ENCODE peak calls at places on chromosomes 11 and 22, in nine cellular contexts. V is tibial nerve, M is stomach, W is suprapubic skin, B is A549, N is transverse colon, Z is ovary, Q is GM12878, H is K562. Y is an unnamed sample.

GRCh38 chr22:35314161-35314942 is 14.7 kb downstream of the TOM1 start:
- DNase-seq in Z (no peak), Q (no peak), W (peak; percentile 79), H (no peak), M (no peak), B (no peak), V (no peak), N (peak; percentile 65), Y (no peak)

GRCh38 chr11:122696662-122697061 is 41.1 kb downstream of the UBASH3B start:
- DNase-seq in W (no peak), Z (no peak), B (no peak), Q (no peak), V (no peak), M (no peak), H (peak; percentile 20), N (no peak), Y (no peak)

GRCh38 chr11:73290536-73290935 is 17.5 kb upstream of the ARHGEF17 start:
- DNase-seq in N (no peak), V (no peak), B (no peak), Q (no peak), W (no peak), Z (no peak), M (no peak), H (no peak), Y (no peak)

GRCh38 chr11:68081691-68082090 is 39.5 kb downstream of the CHKA start:
- DNase-seq in Z (peak; percentile 21), B (no peak), H (no peak), M (peak; percentile 79), N (no peak), Q (no peak), V (no peak), W (no peak), Y (no peak)

GRCh38 chr22:41687901-41688364 is 734 bp downstream of the SNU13 start:
- DNase-seq in V (peak; percentile 17), N (peak; percentile 35), H (peak; percentile 54), W (no peak), B (peak; percentile 20), Z (no peak), Q (no peak), M (no peak), Y (no peak)

GRCh38 chr11:67022341-67022933 is 497 bp upstream of the SYT12 start:
- DNase-seq in Z (no peak), B (peak; percentile 45), V (no peak), N (peak; percentile 63), W (no peak), Q (no peak), H (no peak), M (peak; percentile 32), Y (no peak)

GRCh38 chr22:46408568-46409506 is 73.3 kb downstream of the TRMU start:
- DNase-seq in B (no peak), M (no peak), V (no peak), W (no peak), Q (no peak), N (no peak), Z (no peak), H (no peak), Y (no peak)

GRCh38 chr22:24694971-24695928 is 79.3 kb downstream of the PIWIL3 start:
- DNase-seq in W (no peak), V (no peak), N (peak; percentile 48), B (no peak), H (no peak), Q (no peak), Z (no peak), M (no peak), Y (no peak)

GRCh38 chr11:123479048-123479837 is 49.2 kb downstream of the GRAMD1B start:
- DNase-seq in W (no peak), B (no peak), V (no peak), M (no peak), Q (peak; percentile 67), N (no peak), Z (no peak), H (no peak), Y (no peak)

GRCh38 chr11:41053894-41054293 is 405.6 kb downstream of the LRRC4C start:
- DNase-seq in M (no peak), V (no peak), W (no peak), H (no peak), N (no peak), Z (no peak), Q (no peak), B (no peak), Y (no peak)

GRCh38 chr22:24053481-24054226 is 42.5 kb downstream of the CABIN1 start:
- DNase-seq in Z (no peak), M (no peak), B (no peak), H (no peak), W (no peak), N (no peak), V (no peak), Q (peak; percentile 15), Y (no peak)

GRCh38 chr22:42688241-42688913 is 32.3 kb downstream of the A4GALT start:
- DNase-seq in V (peak; percentile 91), Q (no peak), N (peak; percentile 78), H (peak; percentile 37), M (peak; percentile 85), W (peak; percentile 94), Z (peak; percentile 90), B (peak; percentile 65), Y (peak; percentile 98)

GRCh38 chr11:70243912-70244652 is 26.4 kb upstream of the PPFIA1 start:
- DNase-seq in V (no peak), B (peak; percentile 24), H (no peak), Z (no peak), N (no peak), Q (no peak), M (no peak), W (no peak), Y (no peak)

DNA sequence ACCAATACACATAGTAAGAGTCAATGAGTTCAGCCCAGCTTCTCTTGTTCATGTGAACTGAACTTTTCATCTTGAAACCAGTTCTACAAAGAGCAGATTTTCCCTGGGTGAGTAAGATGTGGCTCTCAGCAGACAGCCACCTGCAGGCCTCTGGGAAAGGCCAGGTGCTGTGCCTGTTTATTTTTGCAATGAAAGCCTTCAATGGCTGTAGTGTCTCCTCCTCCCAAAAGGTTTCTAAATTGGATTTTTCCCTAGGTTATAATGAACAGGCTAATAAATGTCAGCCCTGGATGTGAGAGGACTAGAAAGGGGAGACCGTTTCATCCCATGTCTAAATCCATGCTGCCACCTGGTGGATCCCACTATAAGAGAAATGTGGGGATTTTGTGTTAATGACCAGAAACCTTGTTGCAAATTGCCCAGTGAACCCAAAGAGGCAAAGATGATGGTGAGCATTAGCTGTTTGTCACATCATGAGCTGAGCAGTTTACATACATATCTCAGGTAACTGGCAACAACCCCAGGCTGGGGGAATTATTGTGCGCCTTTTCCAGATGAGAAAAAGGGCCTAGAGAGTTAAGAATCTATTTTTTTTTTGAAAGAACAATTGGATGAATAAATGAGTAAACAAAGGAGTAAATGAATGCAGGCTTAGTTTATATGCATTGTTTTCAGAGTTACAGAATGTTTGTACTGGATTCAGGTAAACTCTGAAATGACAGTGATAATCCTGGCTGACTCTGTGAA is 12.7 kb downstream of the C11orf91 start:
- DNase-seq in Z (peak; percentile 29), H (peak; percentile 48), M (no peak), N (no peak), W (no peak), B (peak; percentile 76), V (peak; percentile 82), Q (peak; percentile 33), Y (no peak)
- TF ChIP-seq EP300 in Z (no peak), H (no peak), M (no peak), N (no peak), W (no peak), B (no peak), V (no peak), Q (no peak), Y (no peak)

DNA sequence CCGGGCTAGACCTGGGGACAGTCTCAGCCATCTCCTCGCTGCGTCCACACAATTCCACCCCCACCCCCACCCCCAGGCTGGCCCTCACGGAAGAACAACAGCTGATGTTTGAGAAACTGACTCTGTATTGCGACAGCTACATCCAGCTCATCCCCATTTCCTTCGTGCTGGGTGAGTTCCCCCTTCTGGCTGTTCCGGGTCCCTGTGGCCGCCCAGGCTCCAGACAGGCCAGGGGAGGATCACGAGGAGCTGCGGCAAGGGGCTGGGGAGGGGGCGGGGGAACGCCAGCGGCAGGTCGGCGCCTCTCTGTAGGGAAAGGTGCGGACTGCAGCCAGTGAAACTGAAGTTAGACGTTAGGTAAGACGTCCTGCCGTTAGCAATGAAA is 4.9 kb downstream of the BEST1 start:
- DNase-seq in H (peak; percentile 21), Q (no peak), B (peak; percentile 62), Z (peak; percentile 77), V (peak; percentile 80), N (peak; percentile 49), M (no peak), W (peak; percentile 83), Y (no peak)
- TF ChIP-seq POLR2A in H (no peak), Q (no peak), B (no peak), Z (peak; percentile 53), V (peak; percentile 7), N (no peak), M (no peak), W (peak; percentile 33), Y (peak; percentile 37)

DNA sequence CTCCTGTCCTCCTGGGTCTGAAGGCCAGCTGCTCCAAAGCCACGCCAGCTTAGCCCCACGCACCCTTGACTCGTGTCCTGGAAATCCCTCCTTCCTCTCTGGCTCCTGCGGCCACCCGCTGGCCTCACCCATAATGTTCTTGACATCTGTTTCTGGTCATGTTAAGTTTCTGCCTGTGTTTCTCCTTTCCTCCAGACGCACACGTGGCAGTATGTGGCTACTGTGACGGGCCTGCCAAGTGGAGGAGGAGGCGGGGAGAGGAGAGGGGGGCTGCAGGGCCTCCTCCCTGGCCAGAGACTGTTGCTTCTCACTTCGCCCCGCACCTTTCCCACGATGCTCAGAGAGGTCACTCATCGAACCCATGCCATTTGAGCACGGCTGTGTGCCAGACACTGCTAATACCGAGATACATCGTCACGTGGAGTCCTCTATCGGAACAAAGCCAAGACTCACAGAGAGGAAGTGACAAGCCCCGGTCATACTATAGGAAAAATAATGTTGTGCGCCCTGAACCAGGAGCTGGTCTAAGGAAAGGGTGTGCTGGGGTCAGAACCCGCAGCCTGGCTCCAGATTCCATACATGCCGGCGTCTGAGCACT is 11.5 kb downstream of the C1QTNF6 start:
- DNase-seq in B (no peak), M (peak; percentile 62), H (peak; percentile 30), Q (no peak), N (peak; percentile 52), V (peak; percentile 69), W (peak; percentile 85), Z (peak; percentile 74), Y (no peak)
- H3K4me3 ChIP-seq in B (no peak overlapping the region), M (no peak overlapping the region), H (no peak overlapping the region), Q (no peak overlapping the region), N (no peak overlapping the region), V (no peak overlapping the region), W (peak overlapping the region; percentile 13), Z (no peak overlapping the region), Y (peak overlapping the region; percentile 21)

DNA sequence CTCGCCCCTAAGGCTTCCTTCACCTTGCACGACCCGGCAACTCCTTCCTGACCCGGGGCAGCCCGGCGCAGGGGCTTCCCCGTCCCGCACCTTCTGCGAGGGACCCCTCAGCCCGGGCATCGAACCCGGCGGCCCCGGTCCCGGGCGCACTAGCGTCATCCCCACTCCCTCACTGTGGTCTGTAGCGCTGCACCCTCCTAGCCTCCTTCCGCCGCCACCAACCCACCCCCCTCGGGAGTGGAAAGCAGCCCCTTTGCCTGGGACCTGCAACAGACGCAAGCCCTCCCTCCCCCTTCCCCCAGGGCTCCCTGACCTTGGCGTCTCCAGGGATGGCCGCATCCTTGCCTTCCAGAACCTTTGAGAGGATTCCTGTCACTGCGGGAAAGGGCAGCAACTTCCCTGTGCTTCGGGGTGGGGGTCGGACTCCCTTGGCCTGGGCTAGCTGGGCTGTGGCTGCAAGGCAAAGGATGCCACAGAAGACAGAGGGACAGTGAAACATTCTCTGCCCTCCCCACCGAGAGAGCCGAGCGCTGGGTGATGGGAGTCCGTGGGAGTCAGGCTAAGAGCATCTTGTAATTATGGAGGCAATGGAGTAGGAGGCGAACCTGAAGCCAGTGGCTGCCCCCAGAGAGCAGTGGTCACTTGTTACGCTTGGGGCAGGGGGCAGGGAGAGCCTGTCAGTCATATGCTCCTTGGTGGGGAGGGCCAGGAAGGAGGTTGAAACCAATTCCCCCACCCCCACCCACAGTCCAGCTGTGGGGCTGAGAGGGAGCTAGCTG is 835 bp downstream of the TMEM132A start:
- DNase-seq in Q (no peak), Z (no peak), W (no peak), M (no peak), H (no peak), N (no peak), B (no peak), V (no peak), Y (no peak)
- TF ChIP-seq EP300 in Q (no peak), Z (no peak), W (no peak), M (no peak), H (no peak), N (no peak), B (no peak), V (no peak), Y (no peak)